ENCODE peak calls at places on chromosomes 6 and 20, in four cellular contexts. I, U, X and R are unnamed samples.

GRCh38 chr6:142786476-142786875 is 158.5 kb downstream of the HIVEP2 start:
- DNase-seq in I (no peak), U (no peak), X (no peak), R (no peak)

GRCh38 chr6:160092602-160093001 is 29.0 kb upstream of the SLC22A1 start:
- DNase-seq in I (no peak), U (no peak), X (no peak), R (no peak)

GRCh38 chr6:150685860-150686259 is 86.2 kb downstream of the PLEKHG1 start:
- DNase-seq in I (peak; percentile 39), U (no peak), X (peak; percentile 36), R (no peak)

GRCh38 chr6:161233986-161234620 is 39.8 kb downstream of the AGPAT4 start:
- DNase-seq in I (peak; percentile 13), U (peak; percentile 36), X (peak; percentile 56), R (peak; percentile 54)

GRCh38 chr6:44179072-44179536 is 20.5 kb downstream of the CAPN11 start:
- DNase-seq in I (no peak), U (no peak), X (no peak), R (no peak)

GRCh38 chr20:13317439-13317838 is 96.4 kb downstream of the ISM1 start:
- DNase-seq in I (no peak), U (no peak), X (no peak), R (no peak)

GRCh38 chr20:3755269-3755668 is 12.3 kb downstream of the ADISSP start:
- DNase-seq in I (no peak), U (peak; percentile 13), X (no peak), R (no peak)

GRCh38 chr6:81689580-81689979 is 62.9 kb downstream of the TENT5A start:
- DNase-seq in I (no peak), U (no peak), X (no peak), R (no peak)

GRCh38 chr6:80366721-80367120 is 260.2 kb downstream of the BCKDHB start:
- DNase-seq in I (no peak), U (peak; percentile 63), X (peak; percentile 72), R (no peak)

GRCh38 chr6:137927777-137928218 is 60.7 kb downstream of the TNFAIP3 start:
- DNase-seq in I (no peak), U (no peak), X (no peak), R (no peak)

GRCh38 chr6:91276315-91276714 is 689.4 kb upstream of the MAP3K7 start:
- DNase-seq in I (no peak), U (no peak), X (no peak), R (no peak)

GRCh38 chr20:2314759-2315439 is 19.1 kb downstream of the TGM3 start:
- DNase-seq in I (peak; percentile 65), U (peak; percentile 50), X (peak; percentile 24), R (no peak)

GRCh38 chr20:5864873-5865582 is 85.3 kb downstream of the TRMT6 start:
- DNase-seq in I (no peak), U (no peak), X (no peak), R (no peak)

GRCh38 chr6:2684766-2685754 is 65.7 kb downstream of the MYLK4 start:
- DNase-seq in I (no peak), U (no peak), X (no peak), R (no peak)

GRCh38 chr6:28673800-28674671 is 148.4 kb downstream of the GPX5 start:
- DNase-seq in I (peak; percentile 66), U (no peak), X (no peak), R (no peak)

GRCh38 chr20:54197621-54198604 is 10.0 kb upstream of the PFDN4 start:
- DNase-seq in I (no peak), U (no peak), X (no peak), R (no peak)

GRCh38 chr20:4555188-4555893 is 166.4 kb upstream of the PRND start:
- DNase-seq in I (peak; percentile 37), U (no peak), X (no peak), R (no peak)

GRCh38 chr20:63475209-63475608 is 2.8 kb upstream of the KCNQ2 start:
- DNase-seq in I (no peak), U (no peak), X (no peak), R (no peak)

GRCh38 chr6:37759221-37760154 is 60.0 kb upstream of the ZFAND3 start:
- DNase-seq in I (no peak), U (no peak), X (no peak), R (no peak)

GRCh38 chr6:143510991-143511891 is at the start of gene FUCA2:
- DNase-seq in I (peak; percentile 57), U (peak; percentile 94), X (peak; percentile 95), R (peak; percentile 93)

GRCh38 chr6:53579338-53579737 is 34.4 kb upstream of the GCLC start:
- DNase-seq in I (no peak), U (no peak), X (no peak), R (no peak)

GRCh38 chr6:144195671-144196070 is 45.4 kb downstream of the STX11 start:
- DNase-seq in I (no peak), U (no peak), X (no peak), R (no peak)

GRCh38 chr6:42692151-42692911 is 30.1 kb downstream of the PRPH2 start:
- DNase-seq in I (peak; percentile 64), U (no peak), X (no peak), R (peak; percentile 56)

GRCh38 chr6:154542747-154543146 is 32.3 kb upstream of the CNKSR3 start:
- DNase-seq in I (no peak), U (no peak), X (no peak), R (no peak)

GRCh38 chr6:35048631-35049083 is 92.5 kb downstream of the TCP11 start:
- DNase-seq in I (no peak), U (peak; percentile 65), X (no peak), R (no peak)

GRCh38 chr20:12049125-12049524 is 131.4 kb downstream of the BTBD3 start:
- DNase-seq in I (no peak), U (no peak), X (no peak), R (no peak)

GRCh38 chr6:6851059-6851658 is 256.6 kb upstream of the RREB1 start:
- DNase-seq in I (peak; percentile 49), U (peak; percentile 56), X (no peak), R (peak; percentile 80)

GRCh38 chr6:1481326-1481725 is 92.0 kb downstream of the FOXF2 start:
- DNase-seq in I (peak; percentile 34), U (no peak), X (no peak), R (no peak)

GRCh38 chr20:34461779-34462087 is 54.5 kb upstream of the DYNLRB1 start:
- DNase-seq in I (no peak), U (no peak), X (no peak), R (no peak)

GRCh38 chr6:24613361-24614047 is 32.5 kb downstream of the KIAA0319 start:
- DNase-seq in I (no peak), U (no peak), X (no peak), R (no peak)

GRCh38 chr6:111606620-111607115 is 990 bp upstream of the TRAF3IP2 start:
- DNase-seq in I (no peak), U (no peak), X (no peak), R (no peak)

GRCh38 chr6:125264476-125264875 is 37.3 kb downstream of the HDDC2 start:
- DNase-seq in I (no peak), U (no peak), X (no peak), R (no peak)

GRCh38 chr6:145903356-145904102 is 60.6 kb downstream of the SHPRH start:
- DNase-seq in I (no peak), U (no peak), X (no peak), R (no peak)

GRCh38 chr6:126890055-126890454 is 228.4 kb upstream of the RSPO3 start:
- DNase-seq in I (no peak), U (no peak), X (no peak), R (no peak)

GRCh38 chr6:30890646-30891449 is 6.5 kb downstream of the DDR1 start:
- DNase-seq in I (no peak), U (no peak), X (no peak), R (no peak)
- H3K36me3 ChIP-seq in I (peaks cover 55% of the 10 kb centered on the region), U (peaks cover 38% of the 10 kb centered on the region), X (no peaks in the 10 kb centered on the region), R (peaks cover 21% of the 10 kb centered on the region)

GRCh38 chr20:44746367-44747165 is 901 bp downstream of the KCNK15 start:
- DNase-seq in I (no peak), U (no peak), X (no peak), R (no peak)

GRCh38 chr20:44745122-44745521 is 543 bp upstream of the KCNK15 start:
- DNase-seq in I (no peak), U (no peak), X (no peak), R (no peak)

GRCh38 chr20:44747166-44748004 is 1.7 kb downstream of the KCNK15 start:
- DNase-seq in I (peak; percentile 89), U (peak; percentile 68), X (peak; percentile 61), R (peak; percentile 90)

GRCh38 chr20:44743916-44744655 is 1.6 kb upstream of the KCNK15 start:
- DNase-seq in I (no peak), U (no peak), X (no peak), R (no peak)

GRCh38 chr20:44745560-44746366 is at the start of gene KCNK15:
- DNase-seq in I (no peak), U (peak; percentile 51), X (peak; percentile 50), R (no peak)
- H3K27me3 ChIP-seq in I (no peaks in the 10 kb centered on the region), U (no peaks in the 10 kb centered on the region), X (peaks cover 14% of the 10 kb centered on the region), R (no peaks in the 10 kb centered on the region)

DNA sequence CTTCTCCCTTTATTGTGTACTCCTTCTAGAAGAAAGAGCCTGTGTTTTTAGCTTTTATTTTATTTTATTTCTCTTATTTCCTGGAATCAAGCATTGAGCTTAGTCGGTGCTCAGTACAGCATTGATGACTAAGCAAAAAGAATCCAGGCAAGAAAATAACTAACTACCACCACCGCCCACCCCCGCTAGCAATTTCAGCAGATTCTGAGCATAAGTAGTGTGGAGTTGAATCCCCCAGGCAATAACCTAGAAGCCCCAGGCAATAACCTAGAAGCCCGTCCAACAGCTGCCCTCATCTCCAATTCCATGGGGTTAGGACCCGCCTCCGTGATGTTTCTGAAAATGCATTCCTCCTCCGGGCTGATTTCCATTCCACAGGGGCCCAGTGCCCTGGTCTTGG is 258.0 kb upstream of the TAB2 start:
- DNase-seq in I (no peak), U (no peak), X (no peak), R (no peak)
- H3K4me3 ChIP-seq in I (no peak overlapping the region), U (no peak overlapping the region), X (no peak overlapping the region), R (no peak overlapping the region)

DNA sequence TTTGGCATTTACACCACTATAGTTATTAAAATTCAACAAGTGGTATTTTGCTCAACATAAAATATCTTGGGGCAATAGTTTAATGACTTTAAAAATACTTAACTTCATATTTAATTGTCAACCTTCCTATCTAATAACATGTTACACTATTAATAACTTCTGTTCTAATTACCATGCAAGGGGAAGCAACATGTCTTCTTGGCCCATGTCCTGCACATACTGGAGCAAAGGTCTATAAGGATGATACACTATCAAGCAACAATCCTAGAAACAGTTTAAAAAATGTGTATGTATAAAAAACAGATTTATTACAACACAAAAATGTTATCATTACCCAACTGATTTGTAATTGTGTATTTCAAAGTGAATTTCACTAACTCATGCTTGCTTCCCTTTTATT is 18.4 kb downstream of the CCNC start:
- DNase-seq in I (no peak), U (no peak), X (no peak), R (no peak)
- H3K36me3 ChIP-seq in I (peaks cover 26% of the 10 kb centered on the region), U (peaks cover 92% of the 10 kb centered on the region), X (no peaks in the 10 kb centered on the region), R (peaks cover 8% of the 10 kb centered on the region)

GRCh38 chr20:21516861-21517565 is 3.1 kb upstream of the NKX2-2 start:
- DNase-seq in I (no peak), U (no peak), X (no peak), R (no peak)

GRCh38 chr20:21518292-21518991 is 4.6 kb upstream of the NKX2-2 start:
- DNase-seq in I (no peak), U (no peak), X (no peak), R (peak; percentile 81)

GRCh38 chr20:21519136-21519584 is 5.3 kb upstream of the NKX2-2 start:
- DNase-seq in I (no peak), U (no peak), X (no peak), R (no peak)

GRCh38 chr20:21516180-21516567 is 2.3 kb upstream of the NKX2-2 start:
- DNase-seq in I (no peak), U (no peak), X (no peak), R (no peak)

GRCh38 chr20:21517566-21518277 is 3.9 kb upstream of the NKX2-2 start:
- DNase-seq in I (no peak), U (no peak), X (no peak), R (no peak)
- H3K27me3 ChIP-seq in I (no peaks in the 10 kb centered on the region), U (peaks cover 100% of the 10 kb centered on the region), X (peaks cover 98% of the 10 kb centered on the region), R (peaks cover 33% of the 10 kb centered on the region)